ENCODE peak calls at places on chromosome X, in seven cellular contexts. One of them, this sample, is unnamed.

GRCh38 chrX:133922390-133922772 is 63.0 kb downstream of the GPC3 start:
- DNase-seq in pancreas: no peak
- DNase-seq in nephron progenitor cell: no peak
- DNase-seq in esophagus muscularis mucosa: no peak
- DNase-seq in foreskin fibroblast: no peak
- DNase-seq in ovary: no peak
- DNase-seq in HepG2: no peak
- DNase-seq in this sample: no peak

GRCh38 chrX:110060317-110060716 is 57.4 kb downstream of the TMEM164 start:
- DNase-seq in foreskin fibroblast: no peak
- DNase-seq in pancreas: no peak
- DNase-seq in nephron progenitor cell: no peak
- DNase-seq in HepG2: no peak
- DNase-seq in esophagus muscularis mucosa: no peak
- DNase-seq in ovary: no peak
- DNase-seq in this sample: no peak

GRCh38 chrX:46865281-46865680 is 28.4 kb downstream of the RP2 start:
- DNase-seq in pancreas: no peak
- DNase-seq in foreskin fibroblast: peak
- DNase-seq in nephron progenitor cell: no peak
- DNase-seq in ovary: no peak
- DNase-seq in HepG2: peak
- DNase-seq in esophagus muscularis mucosa: no peak
- DNase-seq in this sample: no peak

GRCh38 chrX:151754042-151754419 is 19.5 kb downstream of the CNGA2 start:
- DNase-seq in nephron progenitor cell: no peak
- DNase-seq in HepG2: no peak
- DNase-seq in esophagus muscularis mucosa: no peak
- DNase-seq in foreskin fibroblast: peak
- DNase-seq in pancreas: no peak
- DNase-seq in ovary: no peak
- DNase-seq in this sample: no peak

GRCh38 chrX:23952984-23953907 is 45.4 kb downstream of the CXorf58 start:
- DNase-seq in esophagus muscularis mucosa: no peak
- DNase-seq in ovary: no peak
- DNase-seq in nephron progenitor cell: no peak
- DNase-seq in pancreas: no peak
- DNase-seq in foreskin fibroblast: no peak
- DNase-seq in HepG2: no peak
- DNase-seq in this sample: no peak

GRCh38 chrX:30283456-30284200 is 25.6 kb downstream of the NR0B1 start:
- DNase-seq in HepG2: peak
- DNase-seq in ovary: no peak
- DNase-seq in pancreas: no peak
- DNase-seq in esophagus muscularis mucosa: no peak
- DNase-seq in nephron progenitor cell: no peak
- DNase-seq in foreskin fibroblast: peak
- DNase-seq in this sample: no peak

GRCh38 chrX:153793291-153793690 is 884 bp downstream of the IDH3G start:
- DNase-seq in esophagus muscularis mucosa: no peak
- DNase-seq in ovary: no peak
- DNase-seq in pancreas: no peak
- DNase-seq in HepG2: no peak
- DNase-seq in foreskin fibroblast: peak
- DNase-seq in nephron progenitor cell: no peak
- DNase-seq in this sample: no peak

GRCh38 chrX:102833136-102833535 is 103.9 kb upstream of the RAB40AL start:
- DNase-seq in foreskin fibroblast: no peak
- DNase-seq in HepG2: no peak
- DNase-seq in pancreas: no peak
- DNase-seq in nephron progenitor cell: no peak
- DNase-seq in ovary: no peak
- DNase-seq in esophagus muscularis mucosa: no peak
- DNase-seq in this sample: no peak

GRCh38 chrX:87636533-87636932 is 118.9 kb downstream of the KLHL4 start:
- DNase-seq in nephron progenitor cell: no peak
- DNase-seq in pancreas: no peak
- DNase-seq in foreskin fibroblast: no peak
- DNase-seq in HepG2: no peak
- DNase-seq in esophagus muscularis mucosa: no peak
- DNase-seq in ovary: no peak
- DNase-seq in this sample: peak

GRCh38 chrX:39416547-39417262 is 615.4 kb downstream of the MID1IP1 start:
- DNase-seq in esophagus muscularis mucosa: no peak
- DNase-seq in pancreas: no peak
- DNase-seq in foreskin fibroblast: no peak
- DNase-seq in HepG2: no peak
- DNase-seq in ovary: no peak
- DNase-seq in nephron progenitor cell: no peak
- DNase-seq in this sample: no peak

GRCh38 chrX:153381684-153382532 is 19.2 kb downstream of the PNMA6E start:
- DNase-seq in nephron progenitor cell: peak
- DNase-seq in esophagus muscularis mucosa: no peak
- DNase-seq in HepG2: peak
- DNase-seq in pancreas: no peak
- DNase-seq in foreskin fibroblast: peak
- DNase-seq in ovary: peak
- DNase-seq in this sample: no peak

GRCh38 chrX:50333308-50333707 is 128.7 kb downstream of the CCNB3 start:
- DNase-seq in nephron progenitor cell: no peak
- DNase-seq in foreskin fibroblast: no peak
- DNase-seq in ovary: no peak
- DNase-seq in HepG2: no peak
- DNase-seq in pancreas: no peak
- DNase-seq in esophagus muscularis mucosa: no peak
- DNase-seq in this sample: no peak

GRCh38 chrX:7083468-7084396 is 63.8 kb upstream of the STS start:
- DNase-seq in HepG2: no peak
- DNase-seq in ovary: no peak
- DNase-seq in nephron progenitor cell: no peak
- DNase-seq in foreskin fibroblast: peak
- DNase-seq in esophagus muscularis mucosa: no peak
- DNase-seq in pancreas: no peak
- DNase-seq in this sample: no peak

GRCh38 chrX:119067023-119067739 is 5.6 kb upstream of the CT47C1 start:
- DNase-seq in pancreas: no peak
- DNase-seq in esophagus muscularis mucosa: no peak
- DNase-seq in nephron progenitor cell: peak
- DNase-seq in HepG2: peak
- DNase-seq in foreskin fibroblast: peak
- DNase-seq in ovary: peak
- DNase-seq in this sample: peak

GRCh38 chrX:26586570-26586969 is 370.6 kb downstream of the MAGEB5 start:
- DNase-seq in HepG2: no peak
- DNase-seq in ovary: no peak
- DNase-seq in nephron progenitor cell: no peak
- DNase-seq in foreskin fibroblast: no peak
- DNase-seq in pancreas: peak
- DNase-seq in esophagus muscularis mucosa: no peak
- DNase-seq in this sample: no peak

GRCh38 chrX:20067709-20068315 is 48.9 kb downstream of the MAP7D2 start:
- DNase-seq in HepG2: no peak
- DNase-seq in esophagus muscularis mucosa: peak
- DNase-seq in nephron progenitor cell: peak
- DNase-seq in pancreas: no peak
- DNase-seq in ovary: peak
- DNase-seq in foreskin fibroblast: peak
- DNase-seq in this sample: peak

GRCh38 chrX:136747003-136747986 is 33.4 kb downstream of the ARHGEF6 start:
- DNase-seq in ovary: no peak
- DNase-seq in pancreas: no peak
- DNase-seq in HepG2: no peak
- DNase-seq in foreskin fibroblast: no peak
- DNase-seq in esophagus muscularis mucosa: no peak
- DNase-seq in nephron progenitor cell: no peak
- DNase-seq in this sample: no peak

GRCh38 chrX:151974336-151975227 is at the start of gene GABRE:
- DNase-seq in pancreas: peak
- DNase-seq in esophagus muscularis mucosa: no peak
- DNase-seq in HepG2: no peak
- DNase-seq in ovary: peak
- DNase-seq in nephron progenitor cell: peak
- DNase-seq in foreskin fibroblast: peak
- DNase-seq in this sample: peak

GRCh38 chrX:15350329-15350996 is 15.1 kb upstream of the PIGA start:
- DNase-seq in ovary: no peak
- DNase-seq in pancreas: no peak
- DNase-seq in nephron progenitor cell: peak
- DNase-seq in HepG2: no peak
- DNase-seq in esophagus muscularis mucosa: no peak
- DNase-seq in foreskin fibroblast: no peak
- DNase-seq in this sample: no peak

DNA sequence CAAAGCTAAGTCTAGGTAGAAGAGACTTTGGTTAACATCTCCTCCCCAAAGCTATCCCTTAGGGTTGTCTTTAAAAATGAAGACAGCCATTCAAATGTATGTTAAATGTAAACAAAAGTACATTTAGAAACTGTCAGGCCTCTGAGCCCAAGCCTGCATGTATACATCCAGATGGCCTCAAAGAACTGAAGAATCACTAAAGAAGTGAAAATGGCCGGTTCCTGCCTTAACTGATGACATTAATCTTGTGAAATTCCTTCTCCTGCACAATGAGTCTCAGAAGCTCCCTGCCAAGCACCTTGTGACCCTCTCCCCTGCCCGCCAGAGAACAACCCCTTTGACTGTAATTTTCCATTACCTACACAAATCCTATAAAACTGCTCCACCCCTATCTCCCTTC is 377.9 kb downstream of the FAM133A start:
- DNase-seq in ovary: no peak
- DNase-seq in foreskin fibroblast: no peak
- DNase-seq in nephron progenitor cell: no peak
- DNase-seq in pancreas: no peak
- DNase-seq in esophagus muscularis mucosa: no peak
- DNase-seq in HepG2: no peak
- DNase-seq in this sample: no peak
- TF ChIP-seq CTCF in ovary: no peak
- TF ChIP-seq CTCF in foreskin fibroblast: no peak
- TF ChIP-seq CTCF in nephron progenitor cell: no peak
- TF ChIP-seq CTCF in pancreas: no peak
- TF ChIP-seq CTCF in esophagus muscularis mucosa: no peak
- TF ChIP-seq CTCF in HepG2: no peak
- TF ChIP-seq CTCF in this sample: no peak

DNA sequence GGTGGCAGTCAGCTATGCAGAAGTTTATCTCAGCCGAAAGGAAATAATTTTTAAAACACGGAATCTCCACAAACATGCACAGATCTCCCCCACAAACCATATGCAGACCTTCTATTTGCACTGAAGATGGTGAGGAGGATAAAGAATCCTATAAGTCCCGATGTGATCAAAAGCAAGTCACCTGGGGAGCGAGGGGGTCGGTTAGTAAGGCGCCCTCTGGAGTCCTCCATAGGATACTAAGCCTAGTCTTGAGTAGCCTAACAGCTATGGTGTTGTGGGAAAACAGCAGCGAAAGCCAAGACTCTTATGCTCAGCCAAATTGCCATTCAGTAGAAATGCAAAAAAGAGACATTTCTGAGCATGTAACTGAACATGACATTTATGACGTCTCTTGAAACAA is 210.9 kb downstream of the FRMPD4 start:
- DNase-seq in pancreas: no peak
- DNase-seq in foreskin fibroblast: no peak
- DNase-seq in HepG2: no peak
- DNase-seq in esophagus muscularis mucosa: no peak
- DNase-seq in ovary: no peak
- DNase-seq in nephron progenitor cell: no peak
- DNase-seq in this sample: no peak
- TF ChIP-seq CTCF in pancreas: no peak
- TF ChIP-seq CTCF in foreskin fibroblast: no peak
- TF ChIP-seq CTCF in HepG2: no peak
- TF ChIP-seq CTCF in esophagus muscularis mucosa: no peak
- TF ChIP-seq CTCF in ovary: no peak
- TF ChIP-seq CTCF in nephron progenitor cell: no peak
- TF ChIP-seq CTCF in this sample: no peak

DNA sequence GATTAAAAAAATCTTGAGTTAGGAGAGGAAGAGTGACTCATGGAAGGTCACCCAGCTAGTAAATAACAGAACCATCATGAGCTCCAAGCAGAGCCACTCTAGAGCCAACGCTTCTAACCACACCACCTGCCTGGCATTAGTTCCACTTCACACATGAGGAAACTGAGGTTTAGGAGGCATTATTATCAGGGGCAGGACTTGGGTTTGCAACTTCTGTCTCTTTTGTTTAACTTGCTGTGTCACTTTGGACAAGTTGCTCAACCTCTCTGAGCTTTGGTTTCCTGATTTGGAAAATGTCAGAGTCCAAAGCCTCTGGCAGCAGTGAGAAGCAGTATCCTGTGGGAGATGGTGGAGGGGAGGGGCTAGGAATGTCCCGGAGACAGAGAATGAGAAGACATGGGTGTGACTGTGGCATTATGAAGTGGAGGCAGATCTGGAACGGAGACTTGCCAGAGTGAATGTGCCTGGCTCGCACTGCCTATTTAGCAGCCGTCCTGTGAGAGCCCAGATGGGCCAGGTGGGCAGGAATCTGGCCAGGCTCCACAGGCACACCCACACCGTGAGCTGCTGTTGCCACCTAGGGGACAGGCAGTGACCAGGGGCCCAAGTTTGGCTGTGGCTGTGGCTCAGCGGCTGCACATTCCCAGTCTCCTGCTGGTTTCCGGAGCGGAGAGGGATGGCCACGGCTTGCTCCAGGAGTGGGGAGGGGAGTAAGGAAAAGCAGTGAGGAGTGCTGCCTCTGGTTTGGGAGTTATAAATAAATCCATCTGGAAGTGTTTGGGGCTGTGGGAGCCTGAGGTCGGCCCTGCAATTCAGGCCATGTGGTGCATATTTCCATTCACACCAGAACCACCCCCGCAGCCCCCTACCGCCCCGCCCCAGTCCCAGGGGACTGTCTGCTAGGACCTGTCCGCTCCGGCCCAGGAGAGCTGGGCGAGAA is 93.4 kb downstream of the NHSL2 start:
- DNase-seq in foreskin fibroblast: no peak
- DNase-seq in HepG2: no peak
- DNase-seq in ovary: peak
- DNase-seq in nephron progenitor cell: peak
- DNase-seq in esophagus muscularis mucosa: no peak
- DNase-seq in pancreas: no peak
- DNase-seq in this sample: peak
- TF ChIP-seq CTCF in foreskin fibroblast: no peak
- TF ChIP-seq CTCF in HepG2: peak
- TF ChIP-seq CTCF in ovary: no peak
- TF ChIP-seq CTCF in nephron progenitor cell: peak
- TF ChIP-seq CTCF in esophagus muscularis mucosa: no peak
- TF ChIP-seq CTCF in pancreas: no peak
- TF ChIP-seq CTCF in this sample: no peak

DNA sequence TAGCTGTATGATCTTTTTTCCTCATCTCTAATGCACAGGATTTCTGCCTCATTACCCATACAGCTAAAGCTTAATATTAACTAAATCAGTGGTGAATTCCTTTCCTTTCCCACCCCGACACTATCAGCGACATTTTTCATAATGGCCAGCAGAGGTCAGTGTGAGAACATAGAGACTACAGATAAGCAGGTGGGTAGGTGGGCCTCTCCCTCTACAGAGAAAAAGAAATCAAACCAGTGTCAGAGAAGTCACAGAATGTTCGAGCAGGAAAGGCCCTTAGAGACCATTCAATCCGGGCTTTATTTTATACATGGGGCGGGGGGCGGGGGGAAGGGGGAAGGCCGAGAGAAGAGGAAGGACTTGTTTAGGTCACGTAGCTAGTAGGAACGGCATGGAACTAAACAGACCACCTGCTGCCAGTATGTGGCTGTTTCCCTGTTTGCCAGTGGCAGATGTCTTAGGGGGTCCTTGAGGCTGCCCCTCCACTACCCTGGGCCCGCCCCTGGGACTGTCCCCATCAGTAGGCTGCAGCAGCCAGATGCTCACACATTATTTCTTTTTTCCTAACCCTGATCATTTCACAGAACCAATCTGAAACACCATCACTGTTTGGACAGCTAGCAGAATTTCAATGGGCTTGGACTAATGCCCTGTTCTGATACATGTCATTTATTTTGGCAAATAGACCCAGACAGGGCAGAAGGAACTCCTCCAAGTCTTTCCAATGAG is 133.3 kb downstream of the ATG4A start:
- DNase-seq in nephron progenitor cell: peak
- DNase-seq in esophagus muscularis mucosa: no peak
- DNase-seq in HepG2: peak
- DNase-seq in pancreas: no peak
- DNase-seq in ovary: no peak
- DNase-seq in foreskin fibroblast: no peak
- DNase-seq in this sample: peak
- TF ChIP-seq CTCF in nephron progenitor cell: peak
- TF ChIP-seq CTCF in esophagus muscularis mucosa: peak
- TF ChIP-seq CTCF in HepG2: peak
- TF ChIP-seq CTCF in pancreas: no peak
- TF ChIP-seq CTCF in ovary: peak
- TF ChIP-seq CTCF in foreskin fibroblast: peak
- TF ChIP-seq CTCF in this sample: no peak